ENCODE peak calls at places on chromosomes 5 and 9, in five cellular contexts. P, A, M, T and D are unnamed samples.

GRCh38 chr5:139593716-139594319 is 32.7 kb downstream of the UBE2D2 start:
- DNase-seq in P (no peak), A (no peak), M (no peak), T (no peak), D (no peak)

GRCh38 chr5:167951121-167951520 is 340.3 kb upstream of the WWC1 start:
- DNase-seq in P (no peak), A (no peak), M (no peak), T (no peak), D (no peak)

GRCh38 chr9:87137718-87138117 is 190.4 kb upstream of the GAS1 start:
- DNase-seq in P (no peak), A (no peak), M (no peak), T (no peak), D (no peak)

GRCh38 chr5:1111727-1112289 is at the start of gene SLC12A7:
- DNase-seq in P (no peak), A (peak; percentile 67), M (peak; percentile 86), T (no peak), D (peak; percentile 63)

GRCh38 chr5:32753051-32753450 is 41.9 kb downstream of the NPR3 start:
- DNase-seq in P (no peak), A (no peak), M (no peak), T (no peak), D (no peak)

GRCh38 chr5:172782169-172783039 is 11.4 kb upstream of the DUSP1 start:
- DNase-seq in P (no peak), A (no peak), M (no peak), T (peak; percentile 86), D (no peak)

GRCh38 chr5:88897748-88898147 is 14.8 kb upstream of the MEF2C start:
- DNase-seq in P (no peak), A (no peak), M (no peak), T (no peak), D (no peak)

GRCh38 chr5:30505014-30505886 is 688.2 kb upstream of the CDH6 start:
- DNase-seq in P (no peak), A (no peak), M (no peak), T (peak; percentile 97), D (no peak)

GRCh38 chr5:155402927-155403645 is 389.5 kb downstream of the KIF4B start:
- DNase-seq in P (no peak), A (no peak), M (no peak), T (no peak), D (no peak)

GRCh38 chr5:31987985-31988710 is 186.0 kb downstream of the GOLPH3 start:
- DNase-seq in P (no peak), A (no peak), M (no peak), T (no peak), D (no peak)

GRCh38 chr5:57176350-57176857 is 2.5 kb downstream of the GPBP1 start:
- DNase-seq in P (no peak), A (no peak), M (no peak), T (no peak), D (no peak)

GRCh38 chr9:42275141-42275540 is 91.7 kb downstream of the SPATA31A6 start:
- DNase-seq in P (no peak), A (no peak), M (no peak), T (no peak), D (no peak)

GRCh38 chr9:136857606-136858412 is 5.7 kb downstream of the MAMDC4 start:
- DNase-seq in P (no peak), A (no peak), M (peak; percentile 56), T (no peak), D (no peak)
- TF ChIP-seq POLR2A in P (peak; percentile 60), A (peak; percentile 25), M (peak; percentile 20), T (no peak), D (no peak)

DNA sequence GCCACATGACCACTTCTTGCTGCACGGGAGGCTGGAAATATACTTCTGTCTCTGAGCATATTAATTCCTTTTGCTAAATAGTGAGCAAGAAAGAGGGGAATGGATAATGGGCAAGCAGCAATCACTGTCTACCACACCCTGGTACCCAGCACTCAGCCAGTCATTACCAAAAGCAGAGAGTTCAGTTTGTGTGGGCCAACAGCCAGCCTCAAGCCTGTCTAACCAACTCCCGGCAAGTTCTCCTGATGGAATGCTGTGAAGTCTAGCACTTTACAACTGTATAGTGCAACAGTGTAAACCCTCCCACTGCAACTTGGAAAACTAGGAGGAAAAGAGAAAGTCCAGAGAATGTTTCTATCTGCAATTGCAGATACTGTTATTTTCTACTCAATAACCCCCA is 47.8 kb downstream of the PLK2 start:
- DNase-seq in P (no peak), A (no peak), M (no peak), T (no peak), D (no peak)
- TF ChIP-seq TAF1 in P (no peak), A (no peak), M (no peak), T (no peak), D (no peak)

GRCh38 chr9:110050925-110051355 is 157.0 kb downstream of the C9orf152 start:
- DNase-seq in P (no peak), A (peak; percentile 23), M (no peak), T (no peak), D (peak; percentile 21)
- TF ChIP-seq POLR2A in P (no peak), A (no peak), M (no peak), T (no peak), D (no peak)

GRCh38 chr5:92401492-92401891 is 1018.4 kb upstream of the ARRDC3 start:
- DNase-seq in P (no peak), A (no peak), M (no peak), T (no peak), D (no peak)
- TF ChIP-seq TAF1 in P (no peak), A (no peak), M (no peak), T (no peak), D (no peak)

GRCh38 chr5:78508231-78508765 is 140.3 kb downstream of the LHFPL2 start:
- DNase-seq in P (no peak), A (no peak), M (no peak), T (peak; percentile 60), D (no peak)
- TF ChIP-seq POLR2A in P (no peak), A (no peak), M (no peak), T (no peak), D (no peak)

GRCh38 chr9:127530206-127530941 is 79.1 kb downstream of the LRSAM1 start:
- DNase-seq in P (no peak), A (no peak), M (no peak), T (no peak), D (no peak)
- TF ChIP-seq TAF1 in P (no peak), A (no peak), M (no peak), T (no peak), D (no peak)